ENCODE peak calls at places on chromosomes 6 and 20, in six cellular contexts. F, J, P, T, H and K are unnamed samples.

GRCh38 chr6:44028767-44029166 is 98.5 kb downstream of the MRPL14 start:
- DNase-seq in P (no peak), J (no peak), H (no peak), F (no peak), T (no peak), K (no peak)

GRCh38 chr20:35271073-35271882 is 6.6 kb downstream of the MMP24OS start:
- DNase-seq in P (no peak), J (no peak), T (no peak), F (no peak), H (no peak), K (no peak)

GRCh38 chr6:11607381-11607780 is 69.8 kb downstream of the TMEM170B start:
- DNase-seq in H (peak), J (no peak), T (no peak), F (no peak), P (no peak), K (no peak)

GRCh38 chr20:39630215-39630614 is 668.1 kb downstream of the DHX35 start:
- DNase-seq in J (no peak), F (no peak), P (no peak), H (no peak), T (no peak), K (no peak)

GRCh38 chr6:135901776-135902524 is 50.4 kb downstream of the PDE7B start:
- DNase-seq in J (no peak), T (no peak), P (no peak), F (no peak), H (no peak), K (no peak)

GRCh38 chr20:33673411-33674293 is 576 bp downstream of the NECAB3 start:
- DNase-seq in T (no peak), P (no peak), H (no peak), F (no peak), J (no peak), K (no peak)

GRCh38 chr6:129567374-129567773 is 142.6 kb downstream of the ARHGAP18 start:
- DNase-seq in J (no peak), P (peak), H (no peak), T (peak), F (no peak), K (no peak)

GRCh38 chr20:9506337-9506821 is 8.0 kb upstream of the LAMP5 start:
- DNase-seq in J (no peak), P (no peak), H (no peak), T (no peak), F (no peak), K (no peak)

GRCh38 chr20:40286991-40287531 is 402.0 kb downstream of the MAFB start:
- DNase-seq in F (no peak), H (peak), T (peak), P (no peak), J (peak), K (no peak)

GRCh38 chr6:72825265-72825918 is 203.5 kb downstream of the KCNQ5 start:
- DNase-seq in P (no peak), T (no peak), J (no peak), F (no peak), H (no peak), K (no peak)

GRCh38 chr6:3208096-3208774 is 19.2 kb downstream of the TUBB2B start:
- DNase-seq in J (no peak), P (no peak), H (no peak), F (no peak), T (no peak), K (no peak)

GRCh38 chr6:79070206-79070825 is 7.7 kb downstream of the PHIP start:
- DNase-seq in J (no peak), T (no peak), F (no peak), H (no peak), P (no peak), K (no peak)

GRCh38 chr6:64505312-64505711 is 869.7 kb downstream of the PHF3 start:
- DNase-seq in T (peak), P (no peak), H (no peak), F (no peak), J (no peak), K (no peak)

GRCh38 chr6:3419624-3420272 is 37.1 kb downstream of the SLC22A23 start:
- DNase-seq in J (peak), F (no peak), P (peak), H (no peak), T (no peak), K (no peak)

GRCh38 chr20:49482621-49483017 is at the start of gene KCNB1:
- DNase-seq in P (no peak), F (no peak), J (peak), H (peak), T (peak), K (no peak)

GRCh38 chr6:33981421-33981820 is 164.5 kb downstream of the GRM4 start:
- DNase-seq in H (peak), T (peak), P (no peak), F (no peak), J (no peak), K (no peak)

GRCh38 chr6:156617376-156617775 is 159.8 kb upstream of the ARID1B start:
- DNase-seq in H (peak), J (no peak), T (peak), P (peak), F (no peak), K (no peak)

GRCh38 chr6:122869437-122870024 is 80.5 kb downstream of the SMPDL3A start:
- DNase-seq in H (peak), P (peak), J (peak), T (peak), F (no peak), K (no peak)

GRCh38 chr6:51778666-51779065 is 308.7 kb downstream of the PKHD1 start:
- DNase-seq in H (no peak), J (no peak), F (no peak), P (no peak), T (no peak), K (no peak)

GRCh38 chr6:74733830-74734591 is 471.8 kb downstream of the COL12A1 start:
- DNase-seq in T (no peak), P (peak), H (no peak), J (peak), F (no peak), K (no peak)

GRCh38 chr6:3911614-3912336 is 62.6 kb downstream of the FAM50B start:
- DNase-seq in H (peak), J (no peak), T (no peak), F (no peak), P (no peak), K (no peak)

GRCh38 chr6:27517928-27518787 is 45.3 kb upstream of the ZNF184 start:
- DNase-seq in J (no peak), T (peak), H (no peak), P (peak), F (no peak), K (no peak)

GRCh38 chr6:45163952-45164766 is 164.0 kb upstream of the RUNX2 start:
- DNase-seq in F (no peak), J (no peak), T (no peak), P (no peak), H (no peak), K (no peak)